ENCODE peak calls at places on chromosomes 6 and 20, in seven cellular contexts. V, R, K, S, F, D and B are unnamed samples.
A peak's percentile ranks its signal among the peaks of the same experiment; 100 is the strongest.

GRCh38 chr20:48783533-48784272 is 44.1 kb downstream of the PREX1 start:
- DNase-seq in V (no peak), F (no peak), S (no peak), R (peak; percentile 14), K (no peak), D (no peak), B (no peak)

GRCh38 chr6:158017621-158018369 is 36.1 kb downstream of the SYNJ2 start:
- DNase-seq in F (no peak), S (peak; percentile 12), D (no peak), V (no peak), K (no peak), R (no peak), B (no peak)

GRCh38 chr6:167467793-167468431 is 143.0 kb downstream of the TTLL2 start:
- DNase-seq in R (no peak), D (no peak), F (no peak), V (no peak), K (no peak), S (no peak), B (no peak)

GRCh38 chr6:27293436-27294152 is 18.5 kb downstream of the POM121L2 start:
- DNase-seq in D (peak; percentile 61), V (no peak), K (no peak), F (peak; percentile 35), R (no peak), S (no peak), B (peak; percentile 78)

GRCh38 chr6:128238248-128238647 is 282.2 kb downstream of the PTPRK start:
- DNase-seq in V (no peak), S (no peak), F (no peak), K (no peak), R (no peak), D (no peak), B (no peak)

GRCh38 chr6:38259736-38260135 is 380.0 kb downstream of the BTBD9 start:
- DNase-seq in V (no peak), K (no peak), R (no peak), S (no peak), D (peak; percentile 57), F (no peak), B (no peak)

GRCh38 chr20:10559266-10559665 is 114.5 kb downstream of the JAG1 start:
- DNase-seq in R (no peak), D (no peak), F (no peak), V (no peak), K (no peak), S (no peak), B (no peak)

GRCh38 chr20:11248691-11249178 is 574.9 kb upstream of the JAG1 start:
- DNase-seq in V (no peak), R (no peak), K (no peak), D (no peak), S (no peak), F (no peak), B (no peak)

GRCh38 chr6:119210596-119210995 is 132.1 kb upstream of the FAM184A start:
- DNase-seq in D (no peak), R (no peak), F (no peak), K (no peak), V (no peak), S (no peak), B (no peak)

GRCh38 chr20:64027981-64028685 is 7.8 kb upstream of the C20orf204 start:
- DNase-seq in K (no peak), D (no peak), F (no peak), R (no peak), V (no peak), S (no peak), B (no peak)

GRCh38 chr6:32194825-32195651 is 2.6 kb upstream of the GPSM3 start:
- DNase-seq in R (peak; percentile 65), F (peak; percentile 45), S (no peak), V (no peak), K (no peak), D (peak; percentile 77), B (peak; percentile 85)

GRCh38 chr6:147559016-147559415 is 50.5 kb downstream of the SAMD5 start:
- DNase-seq in F (no peak), V (no peak), S (no peak), K (no peak), R (no peak), D (no peak), B (no peak)

GRCh38 chr20:9409981-9410380 is 104.4 kb upstream of the LAMP5 start:
- DNase-seq in V (no peak), F (no peak), D (peak; percentile 48), S (no peak), R (no peak), K (no peak), B (no peak)

GRCh38 chr20:37075932-37076685 is 19.7 kb downstream of the RBL1 start:
- DNase-seq in K (no peak), V (no peak), F (no peak), R (no peak), S (no peak), D (no peak), B (no peak)

GRCh38 chr6:25251426-25251825 is 27.7 kb upstream of the CARMIL1 start:
- DNase-seq in R (no peak), K (no peak), F (no peak), S (no peak), D (no peak), V (no peak), B (no peak)

GRCh38 chr6:31838968-31839367 is 11.4 kb downstream of the HSPA1B start:
- DNase-seq in D (no peak), R (no peak), K (no peak), S (no peak), F (no peak), V (no peak), B (no peak)

GRCh38 chr6:21588812-21589811 is 4.4 kb upstream of the SOX4 start:
- DNase-seq in V (peak; percentile 74), K (peak; percentile 90), R (peak; percentile 78), D (peak; percentile 92), F (peak; percentile 70), S (peak; percentile 88), B (peak; percentile 91)

GRCh38 chr20:59428441-59429205 is 128.2 kb downstream of the EDN3 start:
- DNase-seq in D (no peak), R (peak; percentile 24), S (no peak), K (no peak), F (no peak), V (no peak), B (no peak)